ENCODE peak calls at places on chromosomes 12 and 14, in ten cellular contexts. C is transverse colon; U is RWPE1; H is right lobe of liver; L is Karpas-422; I is ascending aorta; Z is breast epithelium; N is CD4-positive, alpha-beta T cell; B is A549; V is pancreas. E is an unnamed sample.

GRCh38 chr12:51262758-51263177 is 7.4 kb downstream of the SMAGP start:
- DNase-seq in L (peak), H (peak), Z (no peak), U (no peak), N (no peak), V (peak), B (peak), I (no peak), C (peak), E (no peak)

GRCh38 chr14:55336161-55336560 is 64.9 kb downstream of the FBXO34 start:
- DNase-seq in C (peak), Z (peak), N (no peak), V (no peak), I (no peak), L (no peak), U (peak), B (peak), H (no peak), E (no peak)

GRCh38 chr14:22426711-22427110 is 162.3 kb downstream of the DAD1 start:
- DNase-seq in H (no peak), B (no peak), U (no peak), V (no peak), C (no peak), L (no peak), N (no peak), I (no peak), Z (no peak), E (no peak)

GRCh38 chr12:111570090-111570961 is 28.8 kb downstream of the ATXN2 start:
- DNase-seq in H (no peak), U (peak), N (no peak), L (no peak), B (peak), I (no peak), C (no peak), V (no peak), Z (no peak), E (no peak)

GRCh38 chr12:25124493-25124892 is 70.5 kb downstream of the DNAI7 start:
- DNase-seq in I (no peak), V (no peak), Z (no peak), B (no peak), H (no peak), N (no peak), U (no peak), C (no peak), L (no peak), E (no peak)

GRCh38 chr12:118714051-118714460 is 267.3 kb upstream of the SRRM4 start:
- DNase-seq in N (no peak), L (peak), V (no peak), Z (no peak), I (no peak), U (no peak), B (peak), C (peak), H (no peak), E (peak)

GRCh38 chr12:89707992-89708792 is 446 bp downstream of the ATP2B1 start:
- DNase-seq in Z (peak), I (no peak), N (peak), C (peak), U (no peak), L (peak), B (peak), H (peak), V (peak), E (peak)

GRCh38 chr14:31930493-31931225 is 146.4 kb upstream of the ARHGAP5 start:
- DNase-seq in V (no peak), B (peak), N (no peak), L (no peak), C (no peak), H (no peak), Z (no peak), I (no peak), U (no peak), E (no peak)

GRCh38 chr12:57001448-57001906 is 4.9 kb downstream of the ZBTB39 start:
- DNase-seq in L (peak), I (no peak), N (peak), U (peak), V (peak), H (peak), B (peak), C (peak), Z (peak), E (no peak)

GRCh38 chr12:79063258-79063657 is 198.7 kb downstream of the SYT1 start:
- DNase-seq in H (no peak), N (no peak), V (no peak), C (no peak), L (no peak), U (no peak), Z (no peak), B (no peak), I (no peak), E (no peak)

DNA sequence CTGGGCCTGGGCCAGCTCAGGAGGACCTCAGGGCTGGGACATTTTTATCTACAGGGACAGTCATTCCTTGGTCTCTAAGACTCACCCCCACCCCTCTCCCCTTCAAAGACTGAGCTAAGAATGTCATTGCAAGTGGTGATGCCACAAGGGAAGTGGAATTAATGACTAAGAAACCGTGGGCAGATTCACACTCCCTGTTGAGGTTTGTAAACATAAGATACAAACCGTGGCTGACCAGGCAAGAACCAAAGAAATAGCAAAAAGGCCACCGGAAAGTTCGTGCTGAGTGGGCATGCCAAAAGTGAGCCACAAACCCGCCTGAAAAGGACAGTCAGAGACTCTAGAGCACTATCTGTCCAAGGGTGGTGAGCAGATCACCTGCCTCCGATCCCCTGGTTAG is 25.7 kb downstream of the NUAK1 start:
- DNase-seq in B (no peak), N (no peak), I (no peak), H (no peak), Z (no peak), V (no peak), C (no peak), U (no peak), L (no peak), E (no peak)
- H3K27ac ChIP-seq in B (peak), N (no peak), I (peak), H (peak), Z (peak), V (no peak), C (peak), U (peak), L (no peak), E (peak)

GRCh38 chr12:113277511-113277910 is 56.2 kb downstream of the TPCN1 start:
- DNase-seq in N (no peak), C (no peak), V (no peak), H (no peak), B (no peak), Z (no peak), U (no peak), I (no peak), L (no peak), E (no peak)
- H3K27ac ChIP-seq in N (no peak), C (no peak), V (no peak), H (no peak), B (no peak), Z (no peak), U (peak), I (no peak), L (no peak), E (no peak)

GRCh38 chr14:24908592-24909236 is 141.2 kb downstream of the STXBP6 start:
- DNase-seq in C (no peak), I (no peak), B (no peak), H (no peak), U (no peak), N (no peak), V (peak), Z (no peak), L (no peak), E (no peak)
- H3K27ac ChIP-seq in C (no peak), I (no peak), B (no peak), H (no peak), U (no peak), N (no peak), V (no peak), Z (no peak), L (no peak), E (no peak)

DNA sequence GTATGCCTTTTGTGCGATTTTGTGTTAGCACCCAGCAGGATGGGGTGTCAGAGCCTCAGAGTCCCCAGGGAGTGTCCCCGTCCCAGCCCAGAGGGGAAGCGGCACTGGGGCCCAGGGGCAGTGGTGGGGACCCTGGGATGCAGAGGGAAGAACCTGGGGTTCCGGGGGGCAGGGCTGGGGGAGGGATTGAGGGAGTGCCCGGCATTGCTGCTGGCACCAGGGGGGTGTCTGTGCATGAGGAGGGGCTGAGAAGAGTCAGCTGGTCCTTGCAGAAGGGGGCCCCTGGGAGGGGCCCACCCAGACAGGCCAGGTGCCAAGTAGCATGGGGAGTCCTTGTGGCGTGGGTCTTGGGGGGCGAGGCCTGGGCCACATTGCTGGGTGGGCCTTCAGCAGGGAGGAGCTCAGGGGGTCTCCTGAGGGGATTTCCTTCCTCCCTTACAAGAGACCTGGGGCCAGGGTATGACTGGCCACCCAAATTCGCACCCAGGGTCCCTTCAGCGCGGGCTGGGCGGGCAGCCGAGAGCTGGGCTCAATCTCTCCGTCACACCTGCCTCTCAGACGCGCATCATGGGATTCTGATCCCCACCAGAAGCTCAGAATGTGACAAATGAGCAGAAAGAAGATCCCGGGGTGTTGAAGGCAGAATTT is 72.3 kb downstream of the KIF26A start:
- DNase-seq in N (no peak), Z (no peak), C (no peak), V (no peak), L (no peak), I (no peak), B (no peak), H (no peak), U (no peak), E (no peak)
- H3K27ac ChIP-seq in N (no peak), Z (no peak), C (no peak), V (no peak), L (no peak), I (no peak), B (no peak), H (no peak), U (no peak), E (no peak)

GRCh38 chr14:68585690-68586089 is 207.2 kb downstream of the ZFP36L1 start:
- DNase-seq in I (no peak), C (no peak), H (no peak), L (no peak), B (no peak), Z (no peak), N (no peak), V (no peak), U (no peak), E (no peak)
- H3K27ac ChIP-seq in I (no peak), C (peak), H (no peak), L (no peak), B (peak), Z (peak), N (no peak), V (no peak), U (peak), E (no peak)

DNA sequence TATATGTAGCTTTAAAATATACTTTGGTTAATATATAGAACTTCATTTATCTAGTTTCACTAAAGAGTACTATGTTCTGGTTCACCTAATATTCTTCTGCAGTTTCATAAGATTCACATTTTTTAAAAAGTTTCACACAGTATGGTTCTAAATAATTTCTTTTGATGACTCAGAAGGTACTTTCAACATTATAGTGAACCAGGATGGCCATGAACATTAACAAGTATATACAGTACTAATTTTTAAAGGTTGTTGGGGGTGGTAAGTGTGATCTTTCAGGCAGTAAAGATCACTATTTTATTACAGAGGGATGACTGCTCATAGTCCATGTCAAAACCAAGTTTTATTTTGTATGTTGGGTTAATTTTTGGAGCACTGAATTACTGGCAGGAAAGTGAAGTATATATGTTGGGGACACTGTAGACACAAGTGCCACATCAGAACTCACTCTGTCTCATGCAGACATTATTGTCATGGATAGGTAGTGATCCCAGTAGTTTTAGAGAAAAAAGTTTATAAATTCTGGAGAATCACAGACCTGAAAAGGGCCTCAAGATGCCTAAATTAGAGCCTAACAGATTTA is 60.0 kb downstream of the DCAF5 start:
- DNase-seq in H (no peak), N (no peak), U (no peak), B (no peak), V (no peak), C (no peak), I (no peak), L (no peak), Z (no peak), E (no peak)
- H3K27ac ChIP-seq in H (no peak), N (no peak), U (no peak), B (no peak), V (no peak), C (no peak), I (peak), L (no peak), Z (peak), E (no peak)

E was measured in substantia nigra.